ENCODE peak calls at places on chromosome 18, in six cellular contexts. O, H, R, D, X and P are unnamed samples.

GRCh38 chr18:6747646-6748045 is 18.1 kb downstream of the ARHGAP28 start:
- DNase-seq in X (no peak), O (no peak), R (peak; percentile 97), D (no peak), H (no peak), P (no peak)

GRCh38 chr18:11784905-11785304 is 66.3 kb upstream of the CHMP1B start:
- DNase-seq in X (no peak), R (no peak), D (no peak), H (no peak), O (no peak), P (no peak)

GRCh38 chr18:39186008-39186407 is 1620.4 kb upstream of the CELF4 start:
- DNase-seq in X (no peak), D (no peak), R (no peak), H (no peak), O (no peak), P (no peak)

GRCh38 chr18:11840493-11840892 is 10.7 kb upstream of the CHMP1B start:
- DNase-seq in R (no peak), H (no peak), X (no peak), D (no peak), O (no peak), P (no peak)

GRCh38 chr18:44693030-44693784 is 12.5 kb downstream of the SETBP1 start:
- DNase-seq in H (no peak), D (no peak), X (no peak), R (no peak), O (no peak), P (no peak)

GRCh38 chr18:80247403-80247916 is at the start of gene PARD6G:
- DNase-seq in O (peak; percentile 48), H (peak; percentile 57), X (peak; percentile 84), D (peak; percentile 97), R (no peak), P (peak; percentile 88)

GRCh38 chr18:6414118-6414722 is 491 bp downstream of the L3MBTL4 start:
- DNase-seq in H (peak; percentile 15), R (no peak), O (peak; percentile 30), D (peak; percentile 87), X (peak; percentile 87), P (peak; percentile 73)

GRCh38 chr18:10195529-10195928 is 258.9 kb upstream of the APCDD1 start:
- DNase-seq in D (no peak), H (no peak), X (no peak), O (no peak), R (no peak), P (no peak)

GRCh38 chr18:79442508-79443221 is 46.9 kb downstream of the NFATC1 start:
- DNase-seq in H (no peak), D (no peak), O (no peak), R (no peak), X (no peak), P (no peak)

GRCh38 chr18:47915930-47916329 is 14.5 kb downstream of the SMAD2 start:
- DNase-seq in X (no peak), O (no peak), D (no peak), H (no peak), R (no peak), P (no peak)

GRCh38 chr18:68940754-68941153 is 142.9 kb downstream of the CCDC102B start:
- DNase-seq in R (no peak), X (no peak), O (no peak), D (no peak), H (no peak), P (no peak)

GRCh38 chr18:69483574-69483973 is 82.9 kb downstream of the DOK6 start:
- DNase-seq in O (no peak), D (no peak), R (no peak), H (no peak), X (no peak), P (no peak)

GRCh38 chr18:65567372-65567771 is 183.4 kb upstream of the CDH7 start:
- DNase-seq in X (no peak), O (no peak), R (no peak), H (no peak), D (no peak), P (no peak)

GRCh38 chr18:4246374-4246773 is 208.7 kb downstream of the DLGAP1 start:
- DNase-seq in H (no peak), X (no peak), R (no peak), O (no peak), D (no peak), P (no peak)

GRCh38 chr18:77127769-77128671 is 4.6 kb downstream of the MBP start:
- DNase-seq in X (no peak), D (no peak), H (no peak), R (peak; percentile 88), O (no peak), P (peak; percentile 24)

GRCh38 chr18:8754995-8755955 is 49.9 kb downstream of the MTCL1 start:
- DNase-seq in R (peak; percentile 35), O (no peak), X (no peak), D (no peak), H (peak; percentile 10), P (no peak)

GRCh38 chr18:25075793-25076192 is 276.2 kb downstream of the ZNF521 start:
- DNase-seq in X (no peak), R (no peak), H (no peak), D (no peak), O (no peak), P (no peak)

GRCh38 chr18:3172081-3172480 is 47.7 kb downstream of the MYOM1 start:
- DNase-seq in R (no peak), D (no peak), O (no peak), H (no peak), X (no peak), P (no peak)

GRCh38 chr18:25898965-25899364 is 191.4 kb downstream of the SS18 start:
- DNase-seq in X (no peak), D (no peak), R (no peak), H (no peak), O (no peak), P (no peak)

GRCh38 chr18:78580835-78581339 is 398.7 kb upstream of the SALL3 start:
- DNase-seq in R (no peak), O (no peak), D (no peak), X (no peak), H (no peak), P (no peak)

GRCh38 chr18:25109484-25109883 is 242.5 kb downstream of the ZNF521 start:
- DNase-seq in H (no peak), R (peak; percentile 26), O (no peak), D (no peak), X (no peak), P (no peak)

GRCh38 chr18:51100371-51101000 is 70.5 kb downstream of the SMAD4 start:
- DNase-seq in X (no peak), R (no peak), O (no peak), H (no peak), D (no peak), P (no peak)

GRCh38 chr18:45723921-45724320 is at the start of gene SLC14A1:
- DNase-seq in X (no peak), O (no peak), D (no peak), R (no peak), H (no peak), P (no peak)

GRCh38 chr18:38923136-38923535 is 1357.5 kb upstream of the CELF4 start:
- DNase-seq in D (no peak), R (no peak), X (no peak), H (no peak), O (no peak), P (no peak)

GRCh38 chr18:13235981-13236380 is 17.4 kb downstream of the LDLRAD4 start:
- DNase-seq in X (peak; percentile 47), H (no peak), O (no peak), R (no peak), D (peak; percentile 94), P (no peak)

GRCh38 chr18:7879717-7880116 is 312.6 kb downstream of the PTPRM start:
- DNase-seq in H (no peak), R (no peak), D (no peak), O (no peak), X (no peak), P (no peak)

GRCh38 chr18:54926593-54927297 is 32.5 kb downstream of the CCDC68 start:
- DNase-seq in X (no peak), O (no peak), H (no peak), R (no peak), D (no peak), P (no peak)

GRCh38 chr18:13221821-13222220 is 3.3 kb downstream of the LDLRAD4 start:
- DNase-seq in O (no peak), R (no peak), D (no peak), H (no peak), X (no peak), P (peak; percentile 57)

GRCh38 chr18:3226048-3226447 is 6.3 kb upstream of the MYOM1 start:
- DNase-seq in O (no peak), X (no peak), H (no peak), D (no peak), R (no peak), P (no peak)

GRCh38 chr18:34224423-34225217 is at the start of gene NOL4:
- DNase-seq in X (peak; percentile 56), O (no peak), R (no peak), D (peak; percentile 98), H (no peak), P (peak; percentile 80)

GRCh38 chr18:54807303-54807702 is 21.0 kb upstream of the RAB27B start:
- DNase-seq in H (no peak), D (no peak), O (no peak), R (no peak), X (no peak), P (no peak)